ENCODE peak calls at places on chromosomes 1 and 21, in six cellular contexts. D is progenitor cell of endocrine pancreas, C is H9, U is psoas muscle, E is lung, N is cardiac muscle cell. H is an unnamed sample.
A peak's percentile ranks its signal among the peaks of the same experiment; 100 is the strongest.

GRCh38 chr1:6105218-6105679 is 59.6 kb downstream of the KCNAB2 start:
- DNase-seq in D (no peak), C (no peak), U (no peak), E (no peak), N (no peak), H (no peak)

GRCh38 chr1:62796151-62796680 is 12.3 kb downstream of the ATG4C start:
- DNase-seq in D (no peak), C (no peak), U (no peak), E (no peak), N (no peak), H (no peak)

GRCh38 chr1:61271412-61271789 is 189.0 kb downstream of the NFIA start:
- DNase-seq in D (no peak), C (no peak), U (no peak), E (no peak), N (no peak), H (no peak)

GRCh38 chr21:32545948-32546441 is 39.3 kb downstream of the TCP10L start:
- DNase-seq in D (no peak), C (no peak), U (no peak), E (no peak), N (no peak), H (no peak)

GRCh38 chr1:117059334-117059677 is 820 bp upstream of the TTF2 start:
- DNase-seq in D (peak; percentile 25), C (no peak), U (peak; percentile 33), E (peak; percentile 52), N (no peak), H (peak; percentile 45)

GRCh38 chr1:31843506-31843905 is 27.7 kb upstream of the SPOCD1 start:
- DNase-seq in D (no peak), C (no peak), U (peak; percentile 30), E (no peak), N (no peak), H (no peak)

GRCh38 chr1:48233666-48234065 is 11.2 kb downstream of the SLC5A9 start:
- DNase-seq in D (no peak), C (no peak), U (no peak), E (no peak), N (no peak), H (no peak)

GRCh38 chr1:161919229-161919628 is 104.4 kb downstream of the OLFML2B start:
- DNase-seq in D (no peak), C (no peak), U (no peak), E (no peak), N (no peak), H (no peak)

GRCh38 chr1:44569491-44569890 is 104.8 kb downstream of the TMEM53 start:
- DNase-seq in D (no peak), C (no peak), U (no peak), E (no peak), N (no peak), H (no peak)

GRCh38 chr1:99507906-99508732 is 137.8 kb upstream of the PALMD start:
- DNase-seq in D (no peak), C (no peak), U (no peak), E (no peak), N (no peak), H (no peak)

GRCh38 chr21:34582506-34583150 is 32.3 kb downstream of the RCAN1 start:
- DNase-seq in D (no peak), C (peak; percentile 39), U (no peak), E (no peak), N (peak; percentile 49), H (peak; percentile 59)

GRCh38 chr1:41468082-41468762 is 16.3 kb downstream of the EDN2 start:
- DNase-seq in D (no peak), C (no peak), U (no peak), E (no peak), N (no peak), H (no peak)

GRCh38 chr1:168933143-168933840 is 173.2 kb upstream of the ATP1B1 start:
- DNase-seq in D (no peak), C (no peak), U (no peak), E (no peak), N (no peak), H (no peak)

GRCh38 chr1:179031855-179032513 is 6.3 kb downstream of the FAM20B start:
- DNase-seq in D (no peak), C (no peak), U (no peak), E (no peak), N (no peak), H (no peak)

GRCh38 chr1:101996830-101997485 is at the start of gene OLFM3:
- DNase-seq in D (peak; percentile 70), C (peak; percentile 87), U (no peak), E (no peak), N (peak; percentile 93), H (peak; percentile 18)

GRCh38 chr1:236979149-236979890 is 24.9 kb downstream of the MT1HL1 start:
- DNase-seq in D (no peak), C (no peak), U (no peak), E (no peak), N (no peak), H (no peak)

GRCh38 chr1:227788279-227789041 is 27.0 kb upstream of the PRSS38 start:
- DNase-seq in D (peak; percentile 68), C (peak; percentile 96), U (peak; percentile 73), E (peak; percentile 80), N (peak; percentile 89), H (peak; percentile 85)

GRCh38 chr1:84722794-84723193 is 32.5 kb upstream of the SSX2IP start:
- DNase-seq in D (no peak), C (no peak), U (no peak), E (no peak), N (no peak), H (no peak)

GRCh38 chr1:108209456-108210108 is 9.4 kb upstream of the SLC25A24 start:
- DNase-seq in D (no peak), C (peak; percentile 34), U (no peak), E (no peak), N (no peak), H (no peak)

GRCh38 chr1:203439086-203439620 is 36.5 kb upstream of the PRELP start:
- DNase-seq in D (no peak), C (no peak), U (no peak), E (no peak), N (no peak), H (no peak)

GRCh38 chr1:203441811-203442210 is 33.8 kb upstream of the PRELP start:
- DNase-seq in D (no peak), C (no peak), U (no peak), E (no peak), N (no peak), H (no peak)

GRCh38 chr1:203443296-203443695 is 32.3 kb upstream of the PRELP start:
- DNase-seq in D (no peak), C (no peak), U (no peak), E (no peak), N (no peak), H (no peak)

GRCh38 chr1:203442821-203443220 is 32.8 kb upstream of the PRELP start:
- DNase-seq in D (no peak), C (no peak), U (peak; percentile 46), E (no peak), N (no peak), H (no peak)

GRCh38 chr1:203440780-203441179 is 34.8 kb upstream of the PRELP start:
- DNase-seq in D (no peak), C (peak; percentile 47), U (peak; percentile 80), E (peak; percentile 45), N (peak; percentile 57), H (peak; percentile 48)
- TF ChIP-seq CTCF in D (peak; percentile 37), C (peak; percentile 43), U (peak; percentile 46), E (peak; percentile 21), N (peak; percentile 68), H (peak; percentile 49)

GRCh38 chr1:81020506-81020905 is 780.2 kb upstream of the ADGRL2 start:
- DNase-seq in D (no peak), C (no peak), U (no peak), E (no peak), N (no peak), H (no peak)

GRCh38 chr1:81021134-81021533 is 779.6 kb upstream of the ADGRL2 start:
- DNase-seq in D (no peak), C (no peak), U (no peak), E (no peak), N (no peak), H (no peak)

GRCh38 chr1:81023187-81023724 is 777.5 kb upstream of the ADGRL2 start:
- DNase-seq in D (no peak), C (no peak), U (no peak), E (no peak), N (no peak), H (no peak)
- TF ChIP-seq CTCF in D (no peak), C (no peak), U (no peak), E (no peak), N (no peak), H (no peak)

GRCh38 chr1:171785766-171786165 is 4.3 kb downstream of the METTL13 start:
- DNase-seq in D (no peak), C (no peak), U (no peak), E (no peak), N (no peak), H (no peak)

GRCh38 chr1:171783816-171784530 is 2.5 kb downstream of the METTL13 start:
- DNase-seq in D (no peak), C (no peak), U (no peak), E (no peak), N (no peak), H (no peak)

GRCh38 chr1:171780583-171781166 is 785 bp upstream of the METTL13 start:
- DNase-seq in D (no peak), C (no peak), U (no peak), E (no peak), N (no peak), H (no peak)

GRCh38 chr1:171784779-171785178 is 3.3 kb downstream of the METTL13 start:
- DNase-seq in D (no peak), C (no peak), U (no peak), E (no peak), N (no peak), H (peak; percentile 37)

GRCh38 chr1:171781167-171781875 is at the start of gene METTL13:
- DNase-seq in D (peak; percentile 96), C (peak; percentile 100), U (peak; percentile 99), E (peak; percentile 99), N (peak; percentile 100), H (peak; percentile 96)
- TF ChIP-seq CTCF in D (no peak), C (no peak), U (no peak), E (no peak), N (no peak), H (no peak)

GRCh38 chr1:19038732-19039131 is 82.3 kb upstream of the IFFO2 start:
- DNase-seq in D (no peak), C (no peak), U (no peak), E (no peak), N (no peak), H (no peak)

GRCh38 chr1:19038096-19038495 is 81.6 kb upstream of the IFFO2 start:
- DNase-seq in D (no peak), C (no peak), U (no peak), E (no peak), N (no peak), H (no peak)

GRCh38 chr1:19036701-19037605 is 80.5 kb upstream of the IFFO2 start:
- DNase-seq in D (no peak), C (no peak), U (no peak), E (no peak), N (no peak), H (no peak)

GRCh38 chr1:19036049-19036546 is 79.6 kb upstream of the IFFO2 start:
- DNase-seq in D (no peak), C (no peak), U (no peak), E (no peak), N (no peak), H (no peak)

DNA sequence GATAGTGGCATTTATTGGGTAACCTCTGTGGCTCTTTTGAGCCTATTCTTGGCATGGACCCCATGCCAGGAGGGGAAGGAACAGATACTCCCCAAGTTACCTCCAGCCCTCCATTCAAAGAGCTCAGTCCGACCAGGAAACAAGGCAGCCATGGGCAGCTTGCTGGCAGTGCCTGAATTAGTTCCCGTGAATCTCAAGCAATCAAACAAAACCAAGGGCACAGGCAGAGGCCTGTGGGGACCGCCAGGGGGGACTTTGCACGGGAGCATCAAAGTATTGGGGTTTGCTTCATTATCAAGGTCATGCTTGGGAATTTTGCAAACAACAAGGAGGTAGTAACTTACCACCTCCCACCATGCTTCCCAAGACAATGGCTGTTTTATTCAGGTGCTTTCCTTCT is 81.2 kb upstream of the IFFO2 start:
- DNase-seq in D (no peak), C (no peak), U (no peak), E (no peak), N (no peak), H (no peak)
- TF ChIP-seq CTCF in D (no peak), C (no peak), U (no peak), E (no peak), N (no peak), H (no peak)